ENCODE peak calls at places on chromosome 22, in four cellular contexts. R is A549, P is uterus, D is spleen. N is an unnamed sample.

GRCh38 chr22:29213481-29213880 is 7.8 kb downstream of the EMID1 start:
- DNase-seq in P (no peak), R (no peak), D (no peak), N (no peak)

GRCh38 chr22:19819209-19819910 is 35.3 kb downstream of the GNB1L start:
- DNase-seq in R (no peak), P (no peak), D (no peak), N (no peak)

GRCh38 chr22:44443641-44444235 is 54.3 kb downstream of the RTL6 start:
- DNase-seq in P (no peak), R (no peak), D (peak), N (no peak)

GRCh38 chr22:44697423-44698179 is 4.4 kb upstream of the PRR5 start:
- DNase-seq in R (peak), D (peak), P (peak), N (no peak)

GRCh38 chr22:41598081-41598480 is 8.4 kb upstream of the PMM1 start:
- DNase-seq in D (peak), P (no peak), R (no peak), N (no peak)

GRCh38 chr22:49705631-49706352 is 121.9 kb downstream of the BRD1 start:
- DNase-seq in D (peak), P (no peak), R (no peak), N (no peak)

GRCh38 chr22:31218565-31219262 is 6.6 kb downstream of the LIMK2 start:
- DNase-seq in R (no peak), D (no peak), P (no peak), N (no peak)

GRCh38 chr22:32776800-32777199 is 24.7 kb upstream of the TIMP3 start:
- DNase-seq in R (no peak), P (no peak), D (no peak), N (no peak)

GRCh38 chr22:31556627-31557203 is 60.4 kb downstream of the SFI1 start:
- DNase-seq in R (peak), P (no peak), D (no peak), N (no peak)

GRCh38 chr22:29079218-29079901 is 6.5 kb downstream of the KREMEN1 start:
- DNase-seq in P (no peak), D (no peak), R (no peak), N (no peak)

GRCh38 chr22:11629661-11630385 is 3898.2 kb upstream of the OR11H1 start:
- DNase-seq in D (peak), R (no peak), P (no peak), N (no peak)

GRCh38 chr22:49161002-49161850 is 666.4 kb downstream of the BRD1 start:
- DNase-seq in D (peak), P (no peak), R (no peak), N (no peak)

GRCh38 chr22:30423959-30424380 is 1.6 kb upstream of the MTFP1 start:
- DNase-seq in D (peak), P (peak), R (peak), N (peak)

GRCh38 chr22:22417495-22418162 is 90.9 kb downstream of the ZNF280B start:
- DNase-seq in D (no peak), P (no peak), R (no peak), N (no peak)

GRCh38 chr22:38467438-38467903 is 425 bp upstream of the KDELR3 start:
- DNase-seq in P (peak), D (peak), R (no peak), N (no peak)

GRCh38 chr22:18024956-18025720 is 777 bp upstream of the MICAL3 start:
- DNase-seq in D (peak), R (no peak), P (no peak), N (no peak)

GRCh38 chr22:44181033-44181911 is 547 bp downstream of the PARVG start:
- DNase-seq in P (no peak), R (no peak), D (peak), N (no peak)

GRCh38 chr22:30680998-30681770 is 13.5 kb upstream of the OSBP2 start:
- DNase-seq in D (no peak), R (no peak), P (peak), N (no peak)

GRCh38 chr22:28171135-28171534 is 252.1 kb upstream of the PITPNB start:
- DNase-seq in R (no peak), D (no peak), P (no peak), N (no peak)

GRCh38 chr22:38832005-38832978 is 11.5 kb downstream of the NPTXR start:
- DNase-seq in P (no peak), R (no peak), D (peak), N (no peak)

GRCh38 chr22:35065796-35066218 is at the start of gene ISX:
- DNase-seq in R (no peak), D (no peak), P (no peak), N (no peak)

GRCh38 chr22:21989049-21989448 is 6.5 kb upstream of the TOP3B start:
- DNase-seq in P (no peak), D (no peak), R (no peak), N (no peak)

GRCh38 chr22:41436322-41437113 is 10.1 kb downstream of the TOB2 start:
- DNase-seq in R (no peak), D (no peak), P (no peak), N (no peak)

GRCh38 chr22:49568751-49569285 is 258.9 kb downstream of the BRD1 start:
- DNase-seq in P (no peak), R (no peak), D (peak), N (no peak)

GRCh38 chr22:21951931-21952465 is 650 bp downstream of the PPM1F start:
- DNase-seq in R (no peak), P (no peak), D (peak), N (no peak)

GRCh38 chr22:44453441-44454112 is 44.5 kb downstream of the RTL6 start:
- DNase-seq in P (no peak), R (no peak), D (peak), N (no peak)

GRCh38 chr22:20183101-20183500 is 32.2 kb upstream of the CCDC188 start:
- DNase-seq in D (no peak), R (no peak), P (no peak), N (no peak)

DNA sequence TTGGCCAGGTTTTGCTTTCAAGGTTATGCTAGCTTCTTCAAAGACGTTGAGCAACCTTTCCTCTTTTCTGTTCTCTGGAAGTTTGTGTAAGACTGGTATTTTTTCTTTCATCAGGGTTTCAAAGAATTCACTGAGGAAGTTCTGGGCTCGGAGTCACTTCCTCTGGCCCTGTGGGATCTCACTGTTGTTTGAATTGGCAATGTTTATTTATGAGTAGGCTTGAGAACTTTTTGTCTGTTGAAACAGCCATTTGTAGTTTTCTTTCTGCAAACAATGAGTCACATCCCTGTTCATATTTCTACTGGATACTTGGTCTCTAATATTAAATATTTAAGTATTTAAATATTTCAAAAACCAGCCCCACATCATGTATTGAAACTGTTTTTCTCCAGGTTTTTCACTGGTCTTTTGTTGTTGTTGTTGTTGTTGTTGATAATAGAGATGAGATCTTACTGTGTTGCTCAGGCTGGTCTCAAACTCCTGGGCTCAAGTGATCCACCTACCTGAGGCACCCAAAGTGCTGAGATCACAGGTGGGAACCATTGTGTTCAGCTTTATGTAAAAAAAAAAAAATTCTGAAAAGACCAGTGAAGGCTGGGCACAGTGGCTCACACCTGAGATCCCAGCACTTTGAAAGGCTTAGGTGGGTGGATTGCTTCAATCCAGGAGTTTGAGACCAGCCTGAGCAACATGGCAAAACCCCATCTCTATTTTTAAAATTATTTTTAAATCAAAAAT is 26.9 kb downstream of the SUSD2 start:
- DNase-seq in R (peak), D (no peak), P (peak), N (no peak)
- TF ChIP-seq POLR2A in R (no peak), D (no peak), P (no peak), N (no peak)

GRCh38 chr22:23793326-23793725 is 6.6 kb downstream of the SMARCB1 start:
- DNase-seq in D (peak), P (no peak), R (no peak), N (no peak)
- H3K4me3 ChIP-seq in D (no peak), P (no peak), R (no peak), N (no peak)

GRCh38 chr22:46993626-46994025 is 231.2 kb downstream of the TBC1D22A start:
- DNase-seq in P (no peak), R (no peak), D (no peak), N (no peak)
- TF ChIP-seq POLR2A in P (no peak), R (no peak), D (no peak), N (no peak)

GRCh38 chr22:25113316-25113721 is 86.3 kb upstream of the CRYBB3 start:
- DNase-seq in D (no peak), P (no peak), R (no peak), N (no peak)

GRCh38 chr22:25111579-25112517 is 87.8 kb upstream of the CRYBB3 start:
- DNase-seq in P (no peak), D (no peak), R (no peak), N (no peak)

GRCh38 chr22:25110846-25111578 is 88.6 kb upstream of the CRYBB3 start:
- DNase-seq in R (peak), P (peak), D (peak), N (peak)

GRCh38 chr22:25112538-25113253 is 87.0 kb upstream of the CRYBB3 start:
- DNase-seq in D (no peak), P (no peak), R (no peak), N (no peak)

DNA sequence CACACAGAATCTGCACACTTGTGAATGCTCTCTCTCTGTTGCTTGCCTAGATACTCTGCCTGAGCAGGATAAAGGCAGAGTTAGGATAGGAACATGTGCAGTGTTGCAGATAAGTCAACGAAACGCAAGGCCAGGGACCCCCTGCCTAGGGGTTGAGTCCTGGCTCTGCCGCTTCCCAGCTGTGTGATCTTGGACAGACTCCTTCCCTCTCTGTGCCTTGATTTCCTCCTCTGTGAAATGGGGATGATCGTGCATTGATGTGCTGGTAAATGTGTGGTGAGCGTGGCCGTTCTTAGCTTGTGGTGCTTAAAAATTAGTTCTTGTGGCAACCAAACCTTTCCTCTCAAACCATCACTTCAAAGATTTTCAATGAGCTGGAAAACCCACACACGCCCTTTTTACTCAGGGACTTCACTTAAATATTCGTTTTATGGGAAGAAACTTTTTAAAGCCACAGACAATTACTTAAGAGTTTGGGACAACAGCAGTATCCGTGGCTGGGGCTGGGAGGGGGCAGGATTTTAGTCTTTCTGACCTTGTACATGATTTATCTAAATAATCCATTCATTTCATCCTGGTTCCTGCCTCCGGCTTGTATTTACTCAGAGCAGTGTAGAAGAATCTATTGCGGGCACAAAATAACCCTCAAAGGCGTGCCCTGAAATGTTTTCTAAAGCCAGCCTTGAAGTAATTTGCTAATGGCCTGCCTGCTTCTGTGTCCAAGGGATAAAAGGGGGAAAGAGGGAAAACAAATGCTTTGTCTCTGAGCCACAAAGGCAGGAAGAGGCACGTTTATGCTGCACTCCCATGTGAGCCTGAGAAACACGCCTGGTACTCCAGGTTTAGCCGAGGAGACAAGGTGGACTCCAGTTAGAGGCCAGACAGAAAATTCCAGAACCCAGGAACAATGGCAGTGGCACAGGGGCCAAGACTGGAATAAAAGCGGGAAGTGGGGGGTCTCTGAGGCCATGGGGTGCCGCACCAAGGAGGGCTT is 85.0 kb upstream of the CRYBB3 start:
- DNase-seq in D (no peak), P (no peak), R (no peak), N (no peak)
- H3K4me3 ChIP-seq in D (no peak), P (no peak), R (no peak), N (no peak)

GRCh38 chr22:37054600-37055365 is 3.2 kb downstream of the KCTD17 start:
- DNase-seq in R (no peak), D (no peak), P (no peak), N (no peak)
- TF ChIP-seq POLR2A in R (no peak), D (no peak), P (no peak), N (no peak)

GRCh38 chr22:46082633-46083032 is 67.7 kb upstream of the PPARA start:
- DNase-seq in R (no peak), D (no peak), P (no peak), N (no peak)
- H3K4me3 ChIP-seq in R (peak), D (no peak), P (peak), N (no peak)

GRCh38 chr22:46296257-46297150 is at the start of gene GTSE1:
- DNase-seq in R (peak), D (peak), P (peak), N (peak)
- TF ChIP-seq POLR2A in R (peak), D (no peak), P (peak), N (peak)

GRCh38 chr22:40232624-40233023 is 54.9 kb downstream of the TNRC6B start:
- DNase-seq in P (no peak), R (no peak), D (no peak), N (no peak)

GRCh38 chr22:40235418-40235817 is 57.7 kb downstream of the TNRC6B start:
- DNase-seq in D (no peak), R (no peak), P (no peak), N (no peak)

GRCh38 chr22:40233886-40234285 is 56.2 kb downstream of the TNRC6B start:
- DNase-seq in P (no peak), D (no peak), R (no peak), N (no peak)

GRCh38 chr22:40236131-40236665 is 58.5 kb downstream of the TNRC6B start:
- DNase-seq in P (no peak), R (no peak), D (no peak), N (no peak)

GRCh38 chr22:40231618-40232313 is 54.0 kb downstream of the TNRC6B start:
- DNase-seq in R (no peak), D (no peak), P (no peak), N (no peak)
- H3K4me3 ChIP-seq in R (no peak), D (no peak), P (no peak), N (no peak)